ENCODE peak calls at places on chromosomes 4 and X, in ten cellular contexts. N is effector memory CD4-positive, alpha-beta T cell; Y is GM03348; K is NCI-H1694; E is BJ; D is effector CD4-positive, alpha-beta T cell; G is T-cell; U is ureter; M is effector memory CD8-positive, alpha-beta T cell; R is AML-193. O is an unnamed sample.
A peak's percentile ranks its signal among the peaks of the same experiment; 100 is the strongest.

GRCh38 chrX:40734956-40735317 is 405 bp downstream of the MED14 start:
- DNase-seq in N (peak; percentile 12), Y (no peak), K (no peak), E (no peak), D (no peak), G (peak; percentile 12), U (no peak), M (no peak), R (no peak), O (no peak)

GRCh38 chr4:70399319-70399718 is 1.6 kb downstream of the OPRPN start:
- DNase-seq in N (no peak), Y (no peak), K (no peak), E (no peak), D (no peak), G (no peak), U (no peak), M (no peak), R (no peak), O (no peak)

GRCh38 chr4:57131849-57132745 is 21.9 kb upstream of the IGFBP7 start:
- DNase-seq in N (no peak), Y (no peak), K (peak; percentile 13), E (no peak), D (no peak), G (no peak), U (no peak), M (no peak), R (no peak), O (no peak)

GRCh38 chrX:52346462-52347165 is 22.2 kb upstream of the XAGE2 start:
- DNase-seq in N (no peak), Y (no peak), K (no peak), E (no peak), D (no peak), G (no peak), U (no peak), M (no peak), R (no peak), O (no peak)

GRCh38 chrX:17655232-17656034 is 81.9 kb upstream of the SCML1 start:
- DNase-seq in N (no peak), Y (peak; percentile 18), K (no peak), E (no peak), D (no peak), G (no peak), U (no peak), M (no peak), R (no peak), O (no peak)

GRCh38 chr4:62320612-62321011 is 1120.5 kb downstream of the ADGRL3 start:
- DNase-seq in N (no peak), Y (no peak), K (no peak), E (no peak), D (no peak), G (no peak), U (no peak), M (no peak), R (no peak), O (no peak)

GRCh38 chr4:157425897-157426296 is 205.4 kb downstream of the GRIA2 start:
- DNase-seq in N (no peak), Y (no peak), K (no peak), E (no peak), D (no peak), G (no peak), U (no peak), M (no peak), R (no peak), O (no peak)

GRCh38 chr4:80017125-80017854 is 55.7 kb downstream of the ANTXR2 start:
- DNase-seq in N (no peak), Y (peak; percentile 76), K (no peak), E (peak; percentile 70), D (no peak), G (no peak), U (no peak), M (no peak), R (peak; percentile 91), O (peak; percentile 60)

GRCh38 chr4:36677122-36677521 is 395.7 kb downstream of the DTHD1 start:
- DNase-seq in N (no peak), Y (no peak), K (no peak), E (no peak), D (no peak), G (no peak), U (no peak), M (no peak), R (no peak), O (no peak)

GRCh38 chr4:186725422-186726149 is 1.9 kb upstream of the FAT1 start:
- DNase-seq in N (no peak), Y (peak; percentile 90), K (peak; percentile 29), E (no peak), D (no peak), G (no peak), U (peak; percentile 84), M (no peak), R (no peak), O (peak; percentile 70)

GRCh38 chr4:152041304-152041703 is 280.5 kb upstream of the GATB start:
- DNase-seq in N (no peak), Y (no peak), K (no peak), E (no peak), D (no peak), G (no peak), U (no peak), M (no peak), R (no peak), O (no peak)

GRCh38 chr4:147736458-147736857 is 4.6 kb downstream of the ARHGAP10 start:
- DNase-seq in N (no peak), Y (peak; percentile 83), K (no peak), E (no peak), D (no peak), G (no peak), U (no peak), M (no peak), R (no peak), O (no peak)

GRCh38 chr4:78922207-78922606 is 17.0 kb downstream of the PAQR3 start:
- DNase-seq in N (no peak), Y (peak; percentile 20), K (no peak), E (no peak), D (no peak), G (no peak), U (no peak), M (no peak), R (no peak), O (peak; percentile 26)

O was measured in GM04504.